ENCODE peak calls at places on chromosome 14, in six cellular contexts. One of them, this sample, is unnamed.

GRCh38 chr14:65042731-65043372 is 56.2 kb downstream of the FNTB start:
- DNase-seq in ovary: no peak
- DNase-seq in A673: no peak
- DNase-seq in GM12865: peak; percentile 51
- DNase-seq in uterus: no peak
- DNase-seq in WERI-Rb-1: peak; percentile 43
- DNase-seq in this sample: no peak

GRCh38 chr14:94363171-94363624 is 25.2 kb downstream of the SERPINA1 start:
- DNase-seq in ovary: no peak
- DNase-seq in A673: no peak
- DNase-seq in GM12865: no peak
- DNase-seq in uterus: no peak
- DNase-seq in WERI-Rb-1: no peak
- DNase-seq in this sample: no peak

GRCh38 chr14:94697773-94698556 is 71.9 kb downstream of the GSC start:
- DNase-seq in ovary: no peak
- DNase-seq in A673: no peak
- DNase-seq in GM12865: no peak
- DNase-seq in uterus: no peak
- DNase-seq in WERI-Rb-1: no peak
- DNase-seq in this sample: no peak

GRCh38 chr14:51182166-51182565 is 57.9 kb upstream of the TMX1 start:
- DNase-seq in ovary: no peak
- DNase-seq in A673: peak; percentile 49
- DNase-seq in GM12865: no peak
- DNase-seq in uterus: no peak
- DNase-seq in WERI-Rb-1: no peak
- DNase-seq in this sample: no peak

GRCh38 chr14:46820291-46820690 is 168.7 kb upstream of the RPL10L start:
- DNase-seq in ovary: no peak
- DNase-seq in A673: no peak
- DNase-seq in GM12865: no peak
- DNase-seq in uterus: no peak
- DNase-seq in WERI-Rb-1: no peak
- DNase-seq in this sample: no peak

GRCh38 chr14:95662376-95663186 is 23.6 kb upstream of the TCL1B start:
- DNase-seq in ovary: no peak
- DNase-seq in A673: no peak
- DNase-seq in GM12865: peak; percentile 85
- DNase-seq in uterus: no peak
- DNase-seq in WERI-Rb-1: no peak
- DNase-seq in this sample: no peak

GRCh38 chr14:96037891-96038557 is 1.1 kb upstream of the C14orf132 start:
- DNase-seq in ovary: no peak
- DNase-seq in A673: peak; percentile 24
- DNase-seq in GM12865: no peak
- DNase-seq in uterus: peak; percentile 63
- DNase-seq in WERI-Rb-1: no peak
- DNase-seq in this sample: peak; percentile 30

GRCh38 chr14:100994082-100994481 is 90.6 kb upstream of the RTL1 start:
- DNase-seq in ovary: no peak
- DNase-seq in A673: no peak
- DNase-seq in GM12865: no peak
- DNase-seq in uterus: no peak
- DNase-seq in WERI-Rb-1: no peak
- DNase-seq in this sample: no peak

GRCh38 chr14:63752449-63753169 is 24.7 kb upstream of the SGPP1 start:
- DNase-seq in ovary: no peak
- DNase-seq in A673: no peak
- DNase-seq in GM12865: no peak
- DNase-seq in uterus: no peak
- DNase-seq in WERI-Rb-1: no peak
- DNase-seq in this sample: no peak

GRCh38 chr14:61588419-61588901 is 106.9 kb upstream of the HIF1A start:
- DNase-seq in ovary: no peak
- DNase-seq in A673: no peak
- DNase-seq in GM12865: no peak
- DNase-seq in uterus: no peak
- DNase-seq in WERI-Rb-1: no peak
- DNase-seq in this sample: no peak

GRCh38 chr14:61516957-61517356 is 178.4 kb upstream of the HIF1A start:
- DNase-seq in ovary: no peak
- DNase-seq in A673: no peak
- DNase-seq in GM12865: no peak
- DNase-seq in uterus: no peak
- DNase-seq in WERI-Rb-1: no peak
- DNase-seq in this sample: no peak

GRCh38 chr14:100348779-100349708 is 25.9 kb downstream of the SLC25A47 start:
- DNase-seq in ovary: no peak
- DNase-seq in A673: no peak
- DNase-seq in GM12865: no peak
- DNase-seq in uterus: no peak
- DNase-seq in WERI-Rb-1: no peak
- DNase-seq in this sample: no peak

GRCh38 chr14:76977793-76978730 is 50.4 kb downstream of the IRF2BPL start:
- DNase-seq in ovary: no peak
- DNase-seq in A673: no peak
- DNase-seq in GM12865: peak; percentile 90
- DNase-seq in uterus: peak; percentile 83
- DNase-seq in WERI-Rb-1: no peak
- DNase-seq in this sample: no peak

GRCh38 chr14:36647827-36648753 is 13.6 kb upstream of the PAX9 start:
- DNase-seq in ovary: no peak
- DNase-seq in A673: peak; percentile 87
- DNase-seq in GM12865: no peak
- DNase-seq in uterus: no peak
- DNase-seq in WERI-Rb-1: no peak
- DNase-seq in this sample: peak; percentile 65
- TF ChIP-seq CTCF in ovary: no peak
- TF ChIP-seq CTCF in A673: peak; percentile 83
- TF ChIP-seq CTCF in GM12865: no peak
- TF ChIP-seq CTCF in uterus: no peak
- TF ChIP-seq CTCF in WERI-Rb-1: peak; percentile 17
- TF ChIP-seq CTCF in this sample: peak; percentile 30

GRCh38 chr14:36105401-36105800 is 71.1 kb downstream of the PTCSC3 start:
- DNase-seq in ovary: no peak
- DNase-seq in A673: peak; percentile 44
- DNase-seq in GM12865: no peak
- DNase-seq in uterus: no peak
- DNase-seq in WERI-Rb-1: no peak
- DNase-seq in this sample: no peak
- TF ChIP-seq CTCF in ovary: no peak
- TF ChIP-seq CTCF in A673: peak; percentile 45
- TF ChIP-seq CTCF in GM12865: peak; percentile 5
- TF ChIP-seq CTCF in uterus: no peak
- TF ChIP-seq CTCF in WERI-Rb-1: no peak
- TF ChIP-seq CTCF in this sample: no peak

DNA sequence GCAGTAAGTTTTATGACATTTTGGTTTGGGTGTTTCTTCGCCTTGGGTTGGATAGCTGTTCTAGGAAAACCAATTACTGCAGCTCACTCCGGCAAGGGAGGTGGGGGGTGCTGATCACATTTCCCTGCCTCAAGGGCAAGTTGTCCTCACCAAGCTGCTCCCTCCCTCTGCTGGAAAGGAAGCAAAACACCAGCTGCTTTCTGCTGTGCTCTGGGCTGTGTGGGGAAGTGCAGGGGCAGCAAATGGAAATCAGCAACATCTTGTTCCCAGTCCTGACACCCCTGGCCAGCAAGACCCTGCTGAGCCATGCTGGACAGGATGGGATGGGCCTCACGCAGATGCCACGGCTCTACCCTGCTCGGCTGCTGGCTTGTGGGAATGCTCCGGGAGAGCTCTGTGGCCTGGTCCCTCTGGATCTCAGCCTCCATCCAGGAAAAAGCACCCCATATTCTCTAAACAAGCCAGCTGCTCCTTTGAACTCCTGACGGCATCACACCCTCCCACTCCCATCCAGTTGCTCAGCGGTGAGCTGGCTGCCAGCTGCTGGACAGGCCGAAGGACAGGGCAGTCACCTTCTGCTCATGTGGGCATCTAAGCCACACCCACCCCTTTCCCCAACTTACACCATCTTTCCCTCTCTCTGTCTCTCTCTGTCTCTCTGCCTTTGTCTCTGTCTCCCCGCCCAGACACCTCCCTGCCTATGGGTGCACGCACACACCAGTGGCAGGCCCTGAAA is 52.4 kb upstream of the EIF5 start:
- DNase-seq in ovary: peak; percentile 76
- DNase-seq in A673: peak; percentile 77
- DNase-seq in GM12865: no peak
- DNase-seq in uterus: peak; percentile 72
- DNase-seq in WERI-Rb-1: peak; percentile 69
- DNase-seq in this sample: peak; percentile 69
- TF ChIP-seq CTCF in ovary: peak; percentile 79
- TF ChIP-seq CTCF in A673: peak; percentile 59
- TF ChIP-seq CTCF in GM12865: no peak
- TF ChIP-seq CTCF in uterus: peak; percentile 76
- TF ChIP-seq CTCF in WERI-Rb-1: peak; percentile 81
- TF ChIP-seq CTCF in this sample: no peak

GRCh38 chr14:71012888-71013287 is 105.6 kb downstream of the PCNX1 start:
- DNase-seq in ovary: no peak
- DNase-seq in A673: no peak
- DNase-seq in GM12865: no peak
- DNase-seq in uterus: no peak
- DNase-seq in WERI-Rb-1: no peak
- DNase-seq in this sample: no peak

GRCh38 chr14:71013551-71014192 is 106.4 kb downstream of the PCNX1 start:
- DNase-seq in ovary: no peak
- DNase-seq in A673: no peak
- DNase-seq in GM12865: no peak
- DNase-seq in uterus: no peak
- DNase-seq in WERI-Rb-1: no peak
- DNase-seq in this sample: no peak

GRCh38 chr14:71006200-71006563 is 98.9 kb downstream of the PCNX1 start:
- DNase-seq in ovary: no peak
- DNase-seq in A673: no peak
- DNase-seq in GM12865: no peak
- DNase-seq in uterus: no peak
- DNase-seq in WERI-Rb-1: no peak
- DNase-seq in this sample: no peak

GRCh38 chr14:71011479-71011878 is 104.2 kb downstream of the PCNX1 start:
- DNase-seq in ovary: no peak
- DNase-seq in A673: no peak
- DNase-seq in GM12865: no peak
- DNase-seq in uterus: no peak
- DNase-seq in WERI-Rb-1: no peak
- DNase-seq in this sample: no peak
- TF ChIP-seq CTCF in ovary: no peak
- TF ChIP-seq CTCF in A673: peak; percentile 53
- TF ChIP-seq CTCF in GM12865: no peak
- TF ChIP-seq CTCF in uterus: no peak
- TF ChIP-seq CTCF in WERI-Rb-1: no peak
- TF ChIP-seq CTCF in this sample: no peak

GRCh38 chr14:20655851-20656250 is 14.4 kb upstream of the OR6S1 start:
- DNase-seq in ovary: no peak
- DNase-seq in A673: no peak
- DNase-seq in GM12865: no peak
- DNase-seq in uterus: no peak
- DNase-seq in WERI-Rb-1: no peak
- DNase-seq in this sample: no peak

GRCh38 chr14:20659813-20660395 is 18.4 kb upstream of the OR6S1 start:
- DNase-seq in ovary: no peak
- DNase-seq in A673: no peak
- DNase-seq in GM12865: no peak
- DNase-seq in uterus: no peak
- DNase-seq in WERI-Rb-1: no peak
- DNase-seq in this sample: no peak

GRCh38 chr14:20658246-20658645 is 16.8 kb upstream of the OR6S1 start:
- DNase-seq in ovary: no peak
- DNase-seq in A673: no peak
- DNase-seq in GM12865: no peak
- DNase-seq in uterus: no peak
- DNase-seq in WERI-Rb-1: no peak
- DNase-seq in this sample: no peak

GRCh38 chr14:20656274-20656673 is 14.8 kb upstream of the OR6S1 start:
- DNase-seq in ovary: no peak
- DNase-seq in A673: no peak
- DNase-seq in GM12865: no peak
- DNase-seq in uterus: no peak
- DNase-seq in WERI-Rb-1: no peak
- DNase-seq in this sample: no peak

GRCh38 chr14:20657216-20658211 is 16.0 kb upstream of the OR6S1 start:
- DNase-seq in ovary: no peak
- DNase-seq in A673: peak; percentile 39
- DNase-seq in GM12865: peak; percentile 48
- DNase-seq in uterus: no peak
- DNase-seq in WERI-Rb-1: no peak
- DNase-seq in this sample: no peak
- TF ChIP-seq CTCF in ovary: no peak
- TF ChIP-seq CTCF in A673: peak; percentile 28
- TF ChIP-seq CTCF in GM12865: peak; percentile 31
- TF ChIP-seq CTCF in uterus: no peak
- TF ChIP-seq CTCF in WERI-Rb-1: no peak
- TF ChIP-seq CTCF in this sample: no peak

GRCh38 chr14:73732006-73732405 is 17.8 kb upstream of the PNMA1 start:
- DNase-seq in ovary: peak; percentile 3
- DNase-seq in A673: no peak
- DNase-seq in GM12865: no peak
- DNase-seq in uterus: no peak
- DNase-seq in WERI-Rb-1: no peak
- DNase-seq in this sample: no peak
- TF ChIP-seq CTCF in ovary: no peak
- TF ChIP-seq CTCF in A673: no peak
- TF ChIP-seq CTCF in GM12865: no peak
- TF ChIP-seq CTCF in uterus: no peak
- TF ChIP-seq CTCF in WERI-Rb-1: no peak
- TF ChIP-seq CTCF in this sample: no peak

DNA sequence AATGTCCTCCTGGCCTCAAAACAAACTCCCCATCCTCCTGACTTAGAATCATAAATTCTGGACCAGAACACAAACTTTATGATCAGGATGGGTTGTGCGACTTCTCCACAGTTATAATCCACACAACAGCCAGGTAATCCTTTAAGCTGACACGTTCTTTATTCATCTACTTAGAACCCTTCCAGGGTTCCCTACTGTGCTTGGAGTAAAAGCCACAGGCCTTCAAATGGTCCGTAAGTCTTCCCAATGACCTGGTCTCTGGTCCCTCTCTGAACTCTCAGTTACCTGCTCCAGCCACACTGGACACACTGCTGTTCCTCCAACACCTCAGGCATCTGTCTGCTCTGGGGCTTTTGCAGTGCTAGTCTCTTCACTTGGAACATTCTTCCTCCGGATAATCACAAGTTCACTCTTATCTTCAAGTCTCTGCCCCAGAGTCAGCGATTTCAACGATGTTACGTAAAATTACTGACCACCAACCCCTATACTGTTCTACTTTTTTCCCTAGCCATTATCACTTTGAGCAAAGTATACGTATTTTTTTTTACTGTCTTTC is 1.7 kb upstream of the RNASE7 start:
- DNase-seq in ovary: no peak
- DNase-seq in A673: no peak
- DNase-seq in GM12865: no peak
- DNase-seq in uterus: no peak
- DNase-seq in WERI-Rb-1: no peak
- DNase-seq in this sample: no peak
- TF ChIP-seq CTCF in ovary: no peak
- TF ChIP-seq CTCF in A673: no peak
- TF ChIP-seq CTCF in GM12865: no peak
- TF ChIP-seq CTCF in uterus: no peak
- TF ChIP-seq CTCF in WERI-Rb-1: no peak
- TF ChIP-seq CTCF in this sample: no peak

GRCh38 chr14:105487986-105488777 is 1.5 kb downstream of the CRIP1 start:
- DNase-seq in ovary: peak; percentile 53
- DNase-seq in A673: no peak
- DNase-seq in GM12865: no peak
- DNase-seq in uterus: no peak
- DNase-seq in WERI-Rb-1: no peak
- DNase-seq in this sample: no peak
- TF ChIP-seq CTCF in ovary: no peak
- TF ChIP-seq CTCF in A673: no peak
- TF ChIP-seq CTCF in GM12865: no peak
- TF ChIP-seq CTCF in uterus: no peak
- TF ChIP-seq CTCF in WERI-Rb-1: no peak
- TF ChIP-seq CTCF in this sample: no peak

This sample was measured in glutamatergic neuron.